ENCODE peak calls at places on chromosomes 5 and 9, in six cellular contexts. N is foreskin fibroblast, T is ascending aorta, M is WTC11, U is HCT116, C is MCF 10A. L is an unnamed sample.

GRCh38 chr9:95481000-95481399 is 35.8 kb downstream of the PTCH1 start:
- DNase-seq in T (no peak), N (no peak), U (no peak), C (no peak), M (no peak), L (no peak)

GRCh38 chr5:66976108-66976507 is 220.5 kb downstream of the CD180 start:
- DNase-seq in C (no peak), M (no peak), N (no peak), T (no peak), U (no peak), L (no peak)

GRCh38 chr5:76114192-76114795 is 31.1 kb downstream of the SV2C start:
- DNase-seq in U (no peak), N (no peak), C (no peak), T (no peak), M (peak; percentile 13), L (no peak)

GRCh38 chr5:170809551-170809950 is 26.0 kb downstream of the GABRP start:
- DNase-seq in C (peak; percentile 75), T (no peak), N (peak; percentile 70), U (peak; percentile 34), M (peak; percentile 30), L (no peak)

GRCh38 chr5:60352992-60353391 is 347.0 kb downstream of the DEPDC1B start:
- DNase-seq in N (no peak), U (no peak), C (no peak), T (no peak), M (no peak), L (no peak)

GRCh38 chr9:106174331-106174730 is 480.0 kb downstream of the TMEM38B start:
- DNase-seq in M (no peak), N (no peak), C (no peak), T (no peak), U (no peak), L (no peak)

GRCh38 chr9:123486431-123486830 is 130.4 kb downstream of the CRB2 start:
- DNase-seq in C (no peak), M (no peak), N (no peak), U (no peak), T (no peak), L (no peak)

GRCh38 chr5:68319316-68320093 is 103.9 kb downstream of the PIK3R1 start:
- DNase-seq in C (no peak), U (no peak), M (no peak), T (no peak), N (peak; percentile 90), L (no peak)

GRCh38 chr5:77133061-77133758 is 46.1 kb upstream of the ZBED3 start:
- DNase-seq in N (peak; percentile 99), T (peak; percentile 13), U (peak; percentile 72), C (peak; percentile 99), M (no peak), L (no peak)

GRCh38 chr5:54632131-54632551 is 114.6 kb downstream of the SNX18 start:
- DNase-seq in N (no peak), U (no peak), T (no peak), M (no peak), C (no peak), L (no peak)

GRCh38 chr9:13450723-13451122 is 171.2 kb upstream of the MPDZ start:
- DNase-seq in U (no peak), C (no peak), N (no peak), M (no peak), T (no peak), L (no peak)

GRCh38 chr9:122810306-122810946 is 10.5 kb downstream of the OR1K1 start:
- DNase-seq in M (peak; percentile 81), U (peak; percentile 61), T (no peak), N (peak; percentile 89), C (peak; percentile 87), L (peak; percentile 79)

GRCh38 chr9:112361602-112362001 is 18.3 kb upstream of the HSDL2 start:
- DNase-seq in T (no peak), N (peak; percentile 71), U (peak; percentile 33), M (no peak), C (peak; percentile 48), L (no peak)

GRCh38 chr9:80571953-80572352 is 1000.2 kb downstream of the TLE4 start:
- DNase-seq in N (no peak), T (no peak), U (no peak), C (no peak), M (no peak), L (no peak)

GRCh38 chr5:37615184-37615583 is 224.7 kb downstream of the GDNF start:
- DNase-seq in M (no peak), C (peak; percentile 15), U (no peak), T (no peak), N (peak; percentile 90), L (no peak)

DNA sequence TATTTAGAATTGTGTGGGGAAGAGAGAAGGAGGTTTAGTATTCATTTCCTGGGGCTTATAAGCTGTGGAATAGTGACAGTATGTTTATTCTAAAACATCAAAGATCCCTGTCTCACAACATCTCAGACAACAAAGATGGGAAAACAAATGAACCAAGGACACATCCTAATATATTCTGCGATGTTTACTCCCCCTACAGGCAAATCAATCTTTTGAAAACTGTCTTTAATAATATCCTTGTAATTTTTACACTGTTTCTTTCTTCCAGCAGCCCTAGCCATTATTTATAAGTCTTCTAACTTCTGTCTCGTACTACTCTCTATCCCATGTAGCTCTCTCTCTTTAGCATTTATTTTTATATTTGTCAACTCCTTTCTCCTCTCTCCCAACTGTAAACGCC is 33.5 kb upstream of the TMEM252 start:
- DNase-seq in M (no peak), C (no peak), T (no peak), U (no peak), N (peak; percentile 10), L (no peak)
- TF ChIP-seq CTCF in M (no peak), C (peak; percentile 13), T (peak; percentile 19), U (peak; percentile 22), N (peak; percentile 4), L (no peak)

GRCh38 chr9:93062364-93062763 is 3.9 kb downstream of the SUSD3 start:
- DNase-seq in U (no peak), T (no peak), N (no peak), M (no peak), C (no peak), L (peak; percentile 60)
- TF ChIP-seq CTCF in U (no peak), T (no peak), N (no peak), M (no peak), C (no peak), L (no peak)

GRCh38 chr5:41122459-41122858 is 51.3 kb upstream of the MROH2B start:
- DNase-seq in T (no peak), M (peak; percentile 18), C (peak; percentile 4), U (no peak), N (no peak), L (no peak)

GRCh38 chr5:41115281-41115680 is 44.1 kb upstream of the MROH2B start:
- DNase-seq in T (no peak), U (no peak), C (no peak), M (no peak), N (peak; percentile 28), L (no peak)

GRCh38 chr5:41112486-41113455 is 41.6 kb upstream of the MROH2B start:
- DNase-seq in T (no peak), C (no peak), U (no peak), N (peak; percentile 6), M (no peak), L (no peak)

GRCh38 chr5:41120600-41120999 is 49.5 kb upstream of the MROH2B start:
- DNase-seq in T (no peak), U (no peak), N (no peak), M (no peak), C (no peak), L (no peak)

GRCh38 chr5:41118177-41118576 is 47.0 kb upstream of the MROH2B start:
- DNase-seq in T (no peak), U (no peak), M (no peak), N (no peak), C (no peak), L (no peak)
- TF ChIP-seq CTCF in T (no peak), U (no peak), M (no peak), N (no peak), C (no peak), L (no peak)

GRCh38 chr5:157066950-157067349 is 8.0 kb upstream of the HAVCR1 start:
- DNase-seq in M (no peak), T (no peak), N (no peak), C (no peak), U (no peak), L (no peak)

GRCh38 chr5:157068339-157068738 is 9.4 kb upstream of the HAVCR1 start:
- DNase-seq in U (no peak), M (no peak), T (no peak), N (no peak), C (no peak), L (no peak)

GRCh38 chr5:157072508-157072907 is 13.6 kb upstream of the HAVCR1 start:
- DNase-seq in M (no peak), T (no peak), U (peak; percentile 68), C (no peak), N (no peak), L (no peak)

GRCh38 chr5:157068785-157069184 is 9.9 kb upstream of the HAVCR1 start:
- DNase-seq in N (no peak), M (no peak), C (no peak), U (no peak), T (no peak), L (no peak)

DNA sequence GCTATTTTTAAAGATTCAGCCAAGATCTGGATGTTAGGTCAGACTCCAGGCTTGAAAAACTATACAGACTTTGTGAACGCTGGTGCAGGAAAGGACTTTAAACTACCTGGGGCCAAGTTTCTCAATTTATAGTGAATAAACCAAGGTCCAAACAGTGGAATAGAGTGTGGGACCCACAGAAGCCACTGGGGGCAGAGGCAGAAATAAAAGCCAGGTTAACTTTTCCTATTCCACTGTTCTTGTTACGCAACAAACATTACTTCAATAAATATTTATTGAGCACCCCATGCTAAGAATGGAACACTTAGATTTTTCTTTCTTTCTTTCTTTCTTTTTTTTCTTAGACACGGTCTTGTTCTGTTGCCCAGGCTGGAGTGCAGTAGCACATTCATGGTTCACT is 11.0 kb upstream of the HAVCR1 start:
- DNase-seq in M (no peak), U (no peak), T (no peak), N (no peak), C (no peak), L (no peak)
- TF ChIP-seq CTCF in M (no peak), U (peak; percentile 27), T (no peak), N (no peak), C (no peak), L (no peak)

GRCh38 chr5:178469011-178469974 is 120.9 kb downstream of the COL23A1 start:
- DNase-seq in U (no peak), N (no peak), C (no peak), T (no peak), M (no peak), L (no peak)

GRCh38 chr5:178471666-178472065 is 118.5 kb downstream of the COL23A1 start:
- DNase-seq in T (no peak), U (no peak), N (no peak), M (no peak), C (no peak), L (no peak)

GRCh38 chr5:178468196-178468685 is 122.0 kb downstream of the COL23A1 start:
- DNase-seq in T (no peak), U (no peak), N (no peak), C (no peak), M (no peak), L (no peak)

GRCh38 chr5:178470693-178471025 is 119.5 kb downstream of the COL23A1 start:
- DNase-seq in M (no peak), T (no peak), C (no peak), N (no peak), U (no peak), L (no peak)

GRCh38 chr5:178469975-178470692 is 120.1 kb downstream of the COL23A1 start:
- DNase-seq in M (no peak), N (no peak), U (no peak), T (no peak), C (no peak), L (no peak)
- TF ChIP-seq CTCF in M (no peak), N (no peak), U (no peak), T (no peak), C (no peak), L (no peak)

GRCh38 chr9:88378317-88378716 is 9.9 kb upstream of the SPIN1 start:
- DNase-seq in N (peak; percentile 33), C (no peak), U (no peak), M (peak; percentile 48), T (no peak), L (no peak)
- TF ChIP-seq CTCF in N (peak; percentile 16), C (no peak), U (peak; percentile 9), M (no peak), T (no peak), L (peak; percentile 39)